ENCODE peak calls at places on chromosomes 6 and 20, in four cellular contexts. One of them, this sample, is unnamed.

GRCh38 chr20:1826046-1826445 is 69.2 kb upstream of the SIRPA start:
- DNase-seq in neural crest cell: no peak
- DNase-seq in cardiac muscle cell: no peak
- DNase-seq in fibroblast of pulmonary artery: no peak
- DNase-seq in this sample: no peak

GRCh38 chr6:118578617-118579016 is 30.5 kb downstream of the PLN start:
- DNase-seq in neural crest cell: no peak
- DNase-seq in cardiac muscle cell: no peak
- DNase-seq in fibroblast of pulmonary artery: no peak
- DNase-seq in this sample: no peak

GRCh38 chr6:116881236-116881635 is 4.2 kb downstream of the RFX6 start:
- DNase-seq in neural crest cell: no peak
- DNase-seq in cardiac muscle cell: no peak
- DNase-seq in fibroblast of pulmonary artery: peak; percentile 3
- DNase-seq in this sample: no peak

GRCh38 chr6:119566546-119567263 is 217.1 kb upstream of the MAN1A1 start:
- DNase-seq in neural crest cell: no peak
- DNase-seq in cardiac muscle cell: no peak
- DNase-seq in fibroblast of pulmonary artery: no peak
- DNase-seq in this sample: no peak

GRCh38 chr20:2130062-2130591 is 28.5 kb downstream of the STK35 start:
- DNase-seq in neural crest cell: no peak
- DNase-seq in cardiac muscle cell: no peak
- DNase-seq in fibroblast of pulmonary artery: peak; percentile 21
- DNase-seq in this sample: no peak

GRCh38 chr6:163226836-163227485 is 187.6 kb upstream of the QKI start:
- DNase-seq in neural crest cell: no peak
- DNase-seq in cardiac muscle cell: no peak
- DNase-seq in fibroblast of pulmonary artery: no peak
- DNase-seq in this sample: no peak

GRCh38 chr6:99189823-99190721 is 159.4 kb downstream of the FAXC start:
- DNase-seq in neural crest cell: no peak
- DNase-seq in cardiac muscle cell: no peak
- DNase-seq in fibroblast of pulmonary artery: no peak
- DNase-seq in this sample: no peak

GRCh38 chr20:10536531-10536930 is 101.4 kb downstream of the SLX4IP start:
- DNase-seq in neural crest cell: no peak
- DNase-seq in cardiac muscle cell: no peak
- DNase-seq in fibroblast of pulmonary artery: peak; percentile 53
- DNase-seq in this sample: no peak

GRCh38 chr20:40628877-40629276 is 60.2 kb downstream of the MAFB start:
- DNase-seq in neural crest cell: no peak
- DNase-seq in cardiac muscle cell: no peak
- DNase-seq in fibroblast of pulmonary artery: no peak
- DNase-seq in this sample: no peak

GRCh38 chr6:40417031-40417430 is 170.1 kb downstream of the LRFN2 start:
- DNase-seq in neural crest cell: no peak
- DNase-seq in cardiac muscle cell: no peak
- DNase-seq in fibroblast of pulmonary artery: no peak
- DNase-seq in this sample: no peak

GRCh38 chr6:16669227-16669626 is 92.0 kb downstream of the ATXN1 start:
- DNase-seq in neural crest cell: no peak
- DNase-seq in cardiac muscle cell: no peak
- DNase-seq in fibroblast of pulmonary artery: peak; percentile 69
- DNase-seq in this sample: no peak

GRCh38 chr20:39025883-39026282 is 63.7 kb downstream of the DHX35 start:
- DNase-seq in neural crest cell: no peak
- DNase-seq in cardiac muscle cell: no peak
- DNase-seq in fibroblast of pulmonary artery: no peak
- DNase-seq in this sample: no peak

GRCh38 chr20:3312940-3313656 is 74.1 kb upstream of the SLC4A11 start:
- DNase-seq in neural crest cell: no peak
- DNase-seq in cardiac muscle cell: no peak
- DNase-seq in fibroblast of pulmonary artery: peak; percentile 80
- DNase-seq in this sample: no peak

GRCh38 chr6:39184906-39185580 is 44.2 kb downstream of the KCNK5 start:
- DNase-seq in neural crest cell: no peak
- DNase-seq in cardiac muscle cell: no peak
- DNase-seq in fibroblast of pulmonary artery: no peak
- DNase-seq in this sample: no peak

GRCh38 chr6:10862361-10862760 is 19.5 kb downstream of the GCM2 start:
- DNase-seq in neural crest cell: no peak
- DNase-seq in cardiac muscle cell: no peak
- DNase-seq in fibroblast of pulmonary artery: no peak
- DNase-seq in this sample: no peak

GRCh38 chr6:117449549-117450439 is 24.1 kb upstream of the ROS1 start:
- DNase-seq in neural crest cell: peak; percentile 61
- DNase-seq in cardiac muscle cell: peak; percentile 80
- DNase-seq in fibroblast of pulmonary artery: peak; percentile 91
- DNase-seq in this sample: peak; percentile 56

GRCh38 chr20:38680492-38681118 is 43.7 kb upstream of the SLC32A1 start:
- DNase-seq in neural crest cell: peak; percentile 61
- DNase-seq in cardiac muscle cell: peak; percentile 88
- DNase-seq in fibroblast of pulmonary artery: peak; percentile 59
- DNase-seq in this sample: peak; percentile 73

GRCh38 chr6:148427333-148427732 is 84.7 kb downstream of the SASH1 start:
- DNase-seq in neural crest cell: no peak
- DNase-seq in cardiac muscle cell: no peak
- DNase-seq in fibroblast of pulmonary artery: peak; percentile 44
- DNase-seq in this sample: no peak

GRCh38 chr6:117924708-117925107 is 17.6 kb downstream of the SLC35F1 start:
- DNase-seq in neural crest cell: no peak
- DNase-seq in cardiac muscle cell: no peak
- DNase-seq in fibroblast of pulmonary artery: no peak
- DNase-seq in this sample: no peak

GRCh38 chr20:59743767-59744485 is 139.6 kb downstream of the PHACTR3 start:
- DNase-seq in neural crest cell: no peak
- DNase-seq in cardiac muscle cell: no peak
- DNase-seq in fibroblast of pulmonary artery: no peak
- DNase-seq in this sample: no peak

GRCh38 chr6:3186974-3187382 is 29.6 kb upstream of the TUBB2A start:
- DNase-seq in neural crest cell: no peak
- DNase-seq in cardiac muscle cell: no peak
- DNase-seq in fibroblast of pulmonary artery: no peak
- DNase-seq in this sample: no peak

GRCh38 chr6:170476360-170476759 is 76.7 kb downstream of the PSMB1 start:
- DNase-seq in neural crest cell: no peak
- DNase-seq in cardiac muscle cell: no peak
- DNase-seq in fibroblast of pulmonary artery: no peak
- DNase-seq in this sample: no peak

GRCh38 chr6:39906318-39906761 is 27.9 kb downstream of the MOCS1 start:
- DNase-seq in neural crest cell: no peak
- DNase-seq in cardiac muscle cell: no peak
- DNase-seq in fibroblast of pulmonary artery: no peak
- DNase-seq in this sample: no peak

GRCh38 chr6:43226192-43226851 is 3.0 kb downstream of the DNPH1 start:
- DNase-seq in neural crest cell: no peak
- DNase-seq in cardiac muscle cell: no peak
- DNase-seq in fibroblast of pulmonary artery: no peak
- DNase-seq in this sample: no peak

GRCh38 chr6:125048274-125048673 is 86.0 kb downstream of the RNF217 start:
- DNase-seq in neural crest cell: no peak
- DNase-seq in cardiac muscle cell: no peak
- DNase-seq in fibroblast of pulmonary artery: no peak
- DNase-seq in this sample: no peak

GRCh38 chr6:151813858-151814257 is 6.4 kb downstream of the ESR1 start:
- DNase-seq in neural crest cell: no peak
- DNase-seq in cardiac muscle cell: no peak
- DNase-seq in fibroblast of pulmonary artery: no peak
- DNase-seq in this sample: no peak

DNA sequence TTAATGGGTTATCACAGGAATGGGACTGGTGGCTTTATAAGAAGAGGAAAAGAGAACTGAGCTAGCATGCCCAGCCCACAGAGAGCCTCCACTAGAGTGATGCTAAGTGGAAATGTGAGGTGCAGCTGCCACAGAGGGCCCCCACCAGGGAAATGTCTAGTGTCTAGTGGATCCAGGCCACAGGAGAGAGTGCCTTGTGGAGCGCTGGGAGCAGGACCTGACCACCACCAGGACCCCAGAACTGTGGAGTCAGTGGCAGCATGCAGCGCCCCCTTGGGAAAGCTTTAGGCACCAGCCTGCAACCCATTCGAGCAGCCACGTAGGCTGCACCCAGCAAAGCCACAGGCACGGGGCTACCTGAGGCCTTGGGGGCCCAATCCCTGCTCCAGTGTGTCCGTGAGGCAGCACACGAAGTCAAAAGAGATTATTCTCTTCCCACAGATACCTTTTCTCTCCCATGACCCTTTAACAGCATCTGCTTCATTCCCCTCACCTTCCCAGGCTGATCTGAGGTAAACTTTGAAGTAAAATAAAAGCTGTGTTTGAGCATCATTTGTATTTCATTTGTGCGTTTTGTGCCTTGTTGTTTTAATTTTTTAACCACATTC is 4.4 kb downstream of the HLA-E start:
- DNase-seq in neural crest cell: no peak
- DNase-seq in cardiac muscle cell: no peak
- DNase-seq in fibroblast of pulmonary artery: no peak
- DNase-seq in this sample: no peak
- TF ChIP-seq CTCF in neural crest cell: peak; percentile 35
- TF ChIP-seq CTCF in cardiac muscle cell: peak; percentile 27
- TF ChIP-seq CTCF in fibroblast of pulmonary artery: peak; percentile 18
- TF ChIP-seq CTCF in this sample: peak; percentile 12

GRCh38 chr6:5174756-5175155 is 86.0 kb downstream of the LYRM4 start:
- DNase-seq in neural crest cell: no peak
- DNase-seq in cardiac muscle cell: no peak
- DNase-seq in fibroblast of pulmonary artery: no peak
- DNase-seq in this sample: no peak

GRCh38 chr6:5175635-5176034 is 85.1 kb downstream of the LYRM4 start:
- DNase-seq in neural crest cell: no peak
- DNase-seq in cardiac muscle cell: no peak
- DNase-seq in fibroblast of pulmonary artery: no peak
- DNase-seq in this sample: no peak

GRCh38 chr6:5172057-5172683 is 87.0 kb downstream of the PPP1R3G start:
- DNase-seq in neural crest cell: no peak
- DNase-seq in cardiac muscle cell: no peak
- DNase-seq in fibroblast of pulmonary artery: no peak
- DNase-seq in this sample: no peak

GRCh38 chr6:5173862-5174643 is 86.7 kb downstream of the LYRM4 start:
- DNase-seq in neural crest cell: no peak
- DNase-seq in cardiac muscle cell: no peak
- DNase-seq in fibroblast of pulmonary artery: no peak
- DNase-seq in this sample: no peak

GRCh38 chr6:5175195-5175594 is 85.6 kb downstream of the LYRM4 start:
- DNase-seq in neural crest cell: peak; percentile 33
- DNase-seq in cardiac muscle cell: peak; percentile 49
- DNase-seq in fibroblast of pulmonary artery: no peak
- DNase-seq in this sample: peak; percentile 72
- TF ChIP-seq CTCF in neural crest cell: peak; percentile 61
- TF ChIP-seq CTCF in cardiac muscle cell: peak; percentile 42
- TF ChIP-seq CTCF in fibroblast of pulmonary artery: peak; percentile 38
- TF ChIP-seq CTCF in this sample: peak; percentile 70

GRCh38 chr6:161139304-161139765 is 134.5 kb downstream of the AGPAT4 start:
- DNase-seq in neural crest cell: no peak
- DNase-seq in cardiac muscle cell: no peak
- DNase-seq in fibroblast of pulmonary artery: no peak
- DNase-seq in this sample: no peak

GRCh38 chr6:161138545-161139303 is 135.1 kb downstream of the AGPAT4 start:
- DNase-seq in neural crest cell: no peak
- DNase-seq in cardiac muscle cell: no peak
- DNase-seq in fibroblast of pulmonary artery: no peak
- DNase-seq in this sample: no peak

GRCh38 chr6:161141173-161141572 is 132.7 kb downstream of the AGPAT4 start:
- DNase-seq in neural crest cell: no peak
- DNase-seq in cardiac muscle cell: no peak
- DNase-seq in fibroblast of pulmonary artery: peak; percentile 3
- DNase-seq in this sample: no peak

GRCh38 chr6:161140554-161140875 is 133.3 kb downstream of the AGPAT4 start:
- DNase-seq in neural crest cell: no peak
- DNase-seq in cardiac muscle cell: no peak
- DNase-seq in fibroblast of pulmonary artery: no peak
- DNase-seq in this sample: no peak

DNA sequence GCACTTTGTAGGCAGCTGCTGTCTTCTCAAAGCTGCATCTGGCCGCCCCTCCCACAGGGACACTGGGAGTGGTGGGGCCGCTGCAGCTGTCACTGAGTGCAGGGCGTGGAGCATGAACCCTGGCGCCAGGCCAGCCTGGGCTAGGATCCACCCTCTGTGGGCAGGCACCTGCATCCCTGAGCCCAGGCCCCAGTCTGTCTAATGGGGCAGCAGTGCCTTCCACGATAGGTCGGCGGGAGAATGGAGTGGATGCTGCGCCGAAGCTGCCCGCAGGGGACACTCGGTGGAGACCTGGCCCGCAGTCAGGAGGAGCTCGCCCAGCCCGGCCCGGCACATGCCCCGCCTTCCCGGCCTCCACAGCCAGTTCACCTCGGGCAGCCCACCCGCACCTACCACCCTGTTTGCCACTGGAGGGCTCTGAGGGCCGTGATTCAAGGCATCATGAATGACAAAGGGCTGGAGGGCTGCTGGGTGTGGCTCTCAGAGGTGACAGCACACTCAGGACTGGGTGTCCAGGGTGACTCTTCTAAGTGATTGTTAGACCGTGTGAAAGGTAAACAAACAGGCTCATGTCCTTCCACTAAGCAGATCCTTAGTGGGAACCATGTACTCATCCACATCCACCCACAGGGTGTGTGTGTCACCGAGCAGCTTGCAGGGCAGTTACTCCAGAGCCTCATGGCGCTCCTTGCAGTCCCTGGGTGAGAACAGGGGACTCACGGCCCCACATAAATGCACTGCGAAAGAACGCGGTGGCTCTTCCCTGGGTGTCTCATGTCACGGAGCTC is 133.9 kb downstream of the AGPAT4 start:
- DNase-seq in neural crest cell: no peak
- DNase-seq in cardiac muscle cell: no peak
- DNase-seq in fibroblast of pulmonary artery: no peak
- DNase-seq in this sample: no peak
- TF ChIP-seq CTCF in neural crest cell: no peak
- TF ChIP-seq CTCF in cardiac muscle cell: no peak
- TF ChIP-seq CTCF in fibroblast of pulmonary artery: no peak
- TF ChIP-seq CTCF in this sample: no peak

GRCh38 chr20:14051454-14051853 is 56.1 kb downstream of the MACROD2 start:
- DNase-seq in neural crest cell: no peak
- DNase-seq in cardiac muscle cell: no peak
- DNase-seq in fibroblast of pulmonary artery: no peak
- DNase-seq in this sample: no peak

DNA sequence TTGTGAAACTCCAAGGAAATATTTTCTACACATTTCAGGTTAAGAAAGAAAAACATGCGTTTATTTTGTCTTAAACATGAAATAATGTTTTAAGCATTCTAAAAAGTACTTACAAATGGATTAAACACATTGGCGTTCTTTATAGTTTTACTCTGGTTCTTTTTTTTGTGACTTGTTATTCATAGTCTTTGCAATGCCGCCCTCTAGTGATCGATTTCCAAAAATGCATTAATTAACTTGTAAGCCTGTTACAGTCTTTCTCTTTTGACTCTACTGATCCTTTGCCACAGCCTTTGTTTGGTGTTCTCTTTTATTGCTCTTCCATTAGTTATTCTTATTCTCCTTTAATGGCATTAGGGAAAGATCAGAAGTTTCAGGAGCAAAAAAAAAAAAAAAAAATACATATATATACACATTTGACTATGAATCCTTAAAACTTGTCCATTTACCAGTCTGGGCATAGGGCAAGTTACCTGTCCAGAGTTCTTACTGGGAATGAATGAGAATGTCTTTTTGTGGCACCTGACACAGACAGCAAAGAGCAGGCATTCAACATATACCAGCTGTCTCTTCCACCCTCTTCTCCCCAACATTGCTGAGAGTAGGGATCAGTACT is 59.9 kb downstream of the MACROD2 start:
- DNase-seq in neural crest cell: peak; percentile 36
- DNase-seq in cardiac muscle cell: peak; percentile 76
- DNase-seq in fibroblast of pulmonary artery: peak; percentile 79
- DNase-seq in this sample: peak; percentile 41
- TF ChIP-seq CTCF in neural crest cell: peak; percentile 82
- TF ChIP-seq CTCF in cardiac muscle cell: peak; percentile 55
- TF ChIP-seq CTCF in fibroblast of pulmonary artery: peak; percentile 55
- TF ChIP-seq CTCF in this sample: peak; percentile 74